ENCODE peak calls at places on chromosomes 12 and 14, in six cellular contexts. One of them, this sample, is unnamed.

GRCh38 chr12:3150820-3151590 is 73.8 kb downstream of the TSPAN9 start:
- DNase-seq in mesenchymal stem cell: peak; percentile 45
- DNase-seq in mesendoderm: peak; percentile 84
- DNase-seq in H9: peak; percentile 61
- DNase-seq in H1: no peak
- DNase-seq in IMR-90: peak; percentile 48
- DNase-seq in this sample: no peak

GRCh38 chr14:93132472-93133065 is 16.8 kb upstream of the ITPK1 start:
- DNase-seq in mesenchymal stem cell: peak; percentile 33
- DNase-seq in mesendoderm: peak; percentile 47
- DNase-seq in H1: no peak
- DNase-seq in IMR-90: peak; percentile 22
- DNase-seq in H9: peak; percentile 51
- DNase-seq in this sample: no peak

GRCh38 chr12:65229441-65229840 is 49.0 kb upstream of the MSRB3 start:
- DNase-seq in mesenchymal stem cell: peak; percentile 75
- DNase-seq in mesendoderm: no peak
- DNase-seq in H1: no peak
- DNase-seq in H9: no peak
- DNase-seq in IMR-90: peak; percentile 81
- DNase-seq in this sample: no peak

GRCh38 chr12:119964876-119965275 is 24.2 kb upstream of the BICDL1 start:
- DNase-seq in mesendoderm: no peak
- DNase-seq in mesenchymal stem cell: no peak
- DNase-seq in H1: no peak
- DNase-seq in IMR-90: no peak
- DNase-seq in H9: no peak
- DNase-seq in this sample: no peak

GRCh38 chr12:27015730-27016076 is 1.5 kb upstream of the TM7SF3 start:
- DNase-seq in H1: no peak
- DNase-seq in mesendoderm: peak; percentile 28
- DNase-seq in H9: no peak
- DNase-seq in IMR-90: peak; percentile 56
- DNase-seq in mesenchymal stem cell: peak; percentile 55
- DNase-seq in this sample: no peak

GRCh38 chr14:75141967-75142366 is 15.1 kb upstream of the NEK9 start:
- DNase-seq in mesendoderm: peak; percentile 62
- DNase-seq in mesenchymal stem cell: peak; percentile 65
- DNase-seq in H9: no peak
- DNase-seq in IMR-90: peak; percentile 56
- DNase-seq in H1: no peak
- DNase-seq in this sample: no peak

GRCh38 chr12:52837341-52837741 is 3.2 kb upstream of the KRT79 start:
- DNase-seq in H9: peak; percentile 28
- DNase-seq in mesendoderm: peak; percentile 18
- DNase-seq in H1: no peak
- DNase-seq in mesenchymal stem cell: peak; percentile 86
- DNase-seq in IMR-90: peak; percentile 91
- DNase-seq in this sample: no peak

GRCh38 chr12:128069359-128069997 is 197.5 kb upstream of the TMEM132C start:
- DNase-seq in H1: peak; percentile 65
- DNase-seq in mesenchymal stem cell: peak; percentile 45
- DNase-seq in IMR-90: peak; percentile 33
- DNase-seq in H9: peak; percentile 63
- DNase-seq in mesendoderm: peak; percentile 58
- DNase-seq in this sample: peak; percentile 50

GRCh38 chr12:96828169-96828789 is 78.8 kb upstream of the NEDD1 start:
- DNase-seq in H9: peak; percentile 49
- DNase-seq in H1: no peak
- DNase-seq in mesenchymal stem cell: no peak
- DNase-seq in mesendoderm: peak; percentile 47
- DNase-seq in IMR-90: no peak
- DNase-seq in this sample: no peak

GRCh38 chr12:26810330-26810729 is 22.7 kb downstream of the ITPR2 start:
- DNase-seq in mesendoderm: peak; percentile 66
- DNase-seq in IMR-90: peak; percentile 87
- DNase-seq in H9: peak; percentile 53
- DNase-seq in mesenchymal stem cell: peak; percentile 66
- DNase-seq in H1: no peak
- DNase-seq in this sample: no peak

GRCh38 chr12:70487440-70487839 is 121.3 kb downstream of the KCNMB4 start:
- DNase-seq in H9: no peak
- DNase-seq in IMR-90: no peak
- DNase-seq in H1: no peak
- DNase-seq in mesendoderm: no peak
- DNase-seq in mesenchymal stem cell: no peak
- DNase-seq in this sample: no peak

GRCh38 chr12:509494-509893 is 49.8 kb downstream of the B4GALNT3 start:
- DNase-seq in mesenchymal stem cell: peak; percentile 37
- DNase-seq in H1: no peak
- DNase-seq in mesendoderm: peak; percentile 79
- DNase-seq in IMR-90: peak; percentile 29
- DNase-seq in H9: no peak
- DNase-seq in this sample: no peak

GRCh38 chr14:54420478-54421116 is 20.6 kb downstream of the CNIH1 start:
- DNase-seq in H1: peak; percentile 59
- DNase-seq in mesenchymal stem cell: peak; percentile 72
- DNase-seq in H9: no peak
- DNase-seq in IMR-90: peak; percentile 58
- DNase-seq in mesendoderm: peak; percentile 80
- DNase-seq in this sample: no peak

GRCh38 chr14:61638595-61639391 is 56.5 kb upstream of the HIF1A start:
- DNase-seq in mesenchymal stem cell: no peak
- DNase-seq in IMR-90: peak; percentile 30
- DNase-seq in H1: no peak
- DNase-seq in H9: no peak
- DNase-seq in mesendoderm: no peak
- DNase-seq in this sample: no peak
- H3K9ac ChIP-seq in mesenchymal stem cell: no peak overlapping the region
- H3K9ac ChIP-seq in IMR-90: no peak overlapping the region
- H3K9ac ChIP-seq in H1: no peak overlapping the region
- H3K9ac ChIP-seq in H9: no peak overlapping the region
- H3K9ac ChIP-seq in mesendoderm: no peak overlapping the region
- H3K9ac ChIP-seq in this sample: no peak overlapping the region

DNA sequence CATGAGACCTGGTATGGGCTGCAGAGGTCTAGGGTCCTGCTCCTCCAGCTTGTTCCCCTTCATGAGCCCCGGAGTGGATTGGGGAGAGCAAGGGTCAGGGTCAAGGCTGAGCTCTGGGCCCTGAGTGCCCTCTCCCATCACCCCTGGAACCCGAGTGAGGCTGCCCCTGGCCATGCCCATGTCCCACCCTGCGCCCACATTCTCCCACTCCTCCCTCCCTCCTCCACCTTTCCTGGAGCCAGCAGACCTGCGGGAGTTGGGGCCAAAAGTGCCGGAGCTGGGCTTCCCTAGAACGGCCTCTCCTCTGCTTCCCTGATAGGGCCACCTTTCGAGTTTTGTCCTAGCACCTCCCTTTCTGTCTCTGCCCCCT is 597 bp downstream of the SCNN1A start:
- DNase-seq in mesenchymal stem cell: no peak
- DNase-seq in H9: no peak
- DNase-seq in IMR-90: no peak
- DNase-seq in H1: no peak
- DNase-seq in mesendoderm: no peak
- DNase-seq in this sample: no peak
- H3K4ac ChIP-seq in mesenchymal stem cell: peak overlapping the region; percentile 89
- H3K4ac ChIP-seq in H9: no peak overlapping the region
- H3K4ac ChIP-seq in IMR-90: peak overlapping the region; percentile 62
- H3K4ac ChIP-seq in H1: peak overlapping the region; percentile 88
- H3K4ac ChIP-seq in mesendoderm: no peak overlapping the region
- H3K4ac ChIP-seq in this sample: no peak overlapping the region

DNA sequence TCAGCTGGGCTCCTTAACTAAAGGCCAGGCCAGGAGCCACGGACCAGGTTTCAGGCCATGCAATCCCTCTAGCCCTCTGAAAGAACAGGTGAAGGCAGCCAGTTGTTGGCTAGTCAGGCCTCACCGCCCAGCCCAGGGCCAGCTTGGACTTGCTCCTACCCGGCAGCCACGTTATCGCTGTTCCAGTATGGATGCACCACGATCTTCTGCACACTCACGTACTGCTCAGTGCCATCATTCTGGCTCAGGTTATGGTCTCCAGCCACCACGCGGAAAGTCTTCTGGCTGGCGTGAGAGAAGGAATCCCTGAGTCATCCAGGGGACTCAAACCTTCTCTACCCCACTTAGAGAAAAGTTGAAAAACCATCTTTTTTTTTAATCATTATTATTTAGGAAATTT is 4.1 kb downstream of the CELA1 start:
- DNase-seq in IMR-90: no peak
- DNase-seq in H9: no peak
- DNase-seq in H1: no peak
- DNase-seq in mesendoderm: no peak
- DNase-seq in mesenchymal stem cell: no peak
- DNase-seq in this sample: no peak
- H2BK120ac ChIP-seq in IMR-90: no peak overlapping the region
- H2BK120ac ChIP-seq in H9: no peak overlapping the region
- H2BK120ac ChIP-seq in H1: no peak overlapping the region
- H2BK120ac ChIP-seq in mesendoderm: no peak overlapping the region
- H2BK120ac ChIP-seq in mesenchymal stem cell: no peak overlapping the region
- H2BK120ac ChIP-seq in this sample: no peak overlapping the region

DNA sequence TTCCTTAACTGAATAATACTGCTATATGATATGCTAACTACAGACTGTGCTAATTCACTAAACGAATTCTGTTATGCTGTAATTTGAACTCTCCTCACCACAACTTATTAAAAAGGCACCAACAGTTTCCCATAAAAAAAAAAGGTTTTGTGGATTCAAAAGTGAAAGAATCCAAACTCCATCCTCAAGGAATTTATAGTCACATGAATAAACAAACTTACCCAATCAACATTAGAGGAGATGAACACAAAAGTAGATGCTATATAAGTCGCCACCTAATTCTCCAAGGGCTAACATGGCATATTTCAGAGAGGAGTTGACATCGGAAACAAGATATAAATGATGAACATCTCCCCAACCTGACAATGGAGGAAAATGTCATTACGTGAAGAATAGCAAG is 265.4 kb upstream of the PRKD1 start:
- DNase-seq in H1: no peak
- DNase-seq in IMR-90: no peak
- DNase-seq in mesenchymal stem cell: no peak
- DNase-seq in mesendoderm: no peak
- DNase-seq in H9: no peak
- DNase-seq in this sample: no peak
- H3K9ac ChIP-seq in H1: no peak overlapping the region
- H3K9ac ChIP-seq in IMR-90: no peak overlapping the region
- H3K9ac ChIP-seq in mesenchymal stem cell: peak overlapping the region; percentile 85
- H3K9ac ChIP-seq in mesendoderm: no peak overlapping the region
- H3K9ac ChIP-seq in H9: no peak overlapping the region
- H3K9ac ChIP-seq in this sample: no peak overlapping the region

DNA sequence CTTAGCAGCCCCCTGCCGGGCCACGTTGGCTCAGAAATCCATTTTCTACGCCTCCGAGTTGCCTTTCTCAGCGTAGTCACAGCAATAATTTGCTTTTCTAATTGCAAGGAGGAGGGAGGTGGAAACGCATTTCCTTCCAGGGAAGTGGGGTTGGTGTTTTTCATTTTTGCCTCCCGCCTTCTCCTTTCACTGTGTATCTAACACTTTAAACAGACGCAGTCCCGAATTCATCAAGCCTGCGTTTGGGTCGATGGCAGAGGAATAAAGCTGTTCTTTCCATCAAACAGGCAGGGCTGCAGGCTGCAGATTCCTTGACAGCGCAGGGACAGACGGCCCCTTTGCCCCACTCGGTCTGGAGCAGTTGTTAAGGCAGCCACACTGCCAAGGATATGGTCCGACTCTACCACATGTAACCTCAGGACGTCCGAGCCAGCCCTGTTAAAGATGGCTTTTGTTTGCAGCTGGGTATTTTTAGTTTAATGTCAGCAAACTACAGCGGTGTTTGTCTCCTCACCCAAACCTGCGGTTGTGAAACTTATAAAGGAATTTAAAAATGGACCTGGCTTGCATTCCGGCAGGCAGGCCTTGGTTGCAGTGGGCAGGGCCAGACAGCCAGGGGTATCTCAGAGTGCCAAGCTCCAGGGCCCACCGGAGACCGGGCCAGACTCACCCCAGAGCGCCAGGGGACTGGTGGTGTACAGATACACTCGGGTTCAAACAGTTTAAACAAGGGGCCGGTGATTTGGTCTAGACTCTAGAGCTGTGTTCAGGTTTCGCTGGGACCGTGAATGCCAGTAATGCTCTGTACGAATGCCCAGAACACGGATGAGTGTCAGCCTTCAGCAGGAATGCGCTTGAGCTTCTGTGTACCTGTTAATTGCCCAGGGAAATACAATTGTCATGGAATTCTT is 2.2 kb downstream of the CHST11 start:
- DNase-seq in IMR-90: no peak
- DNase-seq in mesendoderm: peak; percentile 34
- DNase-seq in mesenchymal stem cell: peak; percentile 45
- DNase-seq in H1: peak; percentile 50
- DNase-seq in H9: no peak
- DNase-seq in this sample: no peak
- H3K4ac ChIP-seq in IMR-90: no peak overlapping the region
- H3K4ac ChIP-seq in mesendoderm: no peak overlapping the region
- H3K4ac ChIP-seq in mesenchymal stem cell: no peak overlapping the region
- H3K4ac ChIP-seq in H1: no peak overlapping the region
- H3K4ac ChIP-seq in H9: no peak overlapping the region
- H3K4ac ChIP-seq in this sample: no peak overlapping the region

DNA sequence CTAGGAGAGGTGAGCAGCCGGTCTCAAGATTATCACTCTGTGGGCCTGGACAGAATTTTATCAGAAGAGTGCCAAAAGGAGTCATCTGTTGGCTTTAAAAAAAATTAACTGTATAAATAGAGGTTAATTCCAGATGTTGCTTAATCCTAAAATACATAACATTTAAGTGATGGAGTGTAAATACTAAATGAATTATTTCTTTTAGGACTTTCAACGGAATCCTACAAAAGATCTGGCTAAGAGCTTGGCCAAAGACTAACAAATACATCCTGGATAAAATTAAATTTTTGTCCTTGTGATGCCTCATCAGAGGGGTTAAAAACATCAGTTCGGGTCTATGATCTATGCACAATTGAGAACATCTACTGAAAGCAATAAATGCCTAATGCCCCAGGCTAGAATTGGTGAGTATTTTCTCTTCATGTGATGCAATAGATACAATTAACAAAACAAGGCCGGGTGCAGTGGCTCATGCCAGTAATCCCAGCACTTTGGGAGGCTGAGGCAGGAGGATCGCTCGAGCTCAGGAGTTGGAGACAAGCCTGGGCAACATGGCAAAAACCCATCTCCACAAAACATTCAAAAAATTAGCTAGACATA is 49.8 kb upstream of the RAP1B start:
- DNase-seq in mesenchymal stem cell: no peak
- DNase-seq in H9: no peak
- DNase-seq in IMR-90: peak; percentile 27
- DNase-seq in mesendoderm: no peak
- DNase-seq in H1: no peak
- DNase-seq in this sample: no peak
- H2BK120ac ChIP-seq in mesenchymal stem cell: no peak overlapping the region
- H2BK120ac ChIP-seq in H9: no peak overlapping the region
- H2BK120ac ChIP-seq in IMR-90: peak overlapping the region; percentile 30
- H2BK120ac ChIP-seq in mesendoderm: no peak overlapping the region
- H2BK120ac ChIP-seq in H1: no peak overlapping the region
- H2BK120ac ChIP-seq in this sample: no peak overlapping the region

DNA sequence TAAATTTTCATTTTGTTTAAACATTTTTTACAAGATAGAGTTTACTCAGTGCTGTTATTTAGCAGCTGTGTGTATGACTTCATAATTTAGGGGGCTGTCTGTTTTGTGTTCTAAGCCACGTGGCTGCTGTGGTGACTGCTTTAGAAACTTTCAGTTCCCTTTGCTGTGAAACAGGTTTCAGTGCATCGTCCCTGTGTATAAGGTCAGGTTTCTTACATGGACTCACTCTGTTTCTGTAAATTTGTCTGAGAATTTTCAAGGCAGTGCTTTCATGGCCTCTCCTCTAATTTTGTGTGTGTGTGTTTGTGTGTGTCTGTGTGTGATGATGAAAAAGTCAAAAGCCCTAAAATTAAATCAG is 32.4 kb downstream of the BICD1 start:
- DNase-seq in IMR-90: peak; percentile 66
- DNase-seq in H9: no peak
- DNase-seq in mesendoderm: peak; percentile 52
- DNase-seq in H1: no peak
- DNase-seq in mesenchymal stem cell: peak; percentile 73
- DNase-seq in this sample: no peak
- H3K9ac ChIP-seq in IMR-90: no peak overlapping the region
- H3K9ac ChIP-seq in H9: peak overlapping the region; percentile 46
- H3K9ac ChIP-seq in mesendoderm: peak overlapping the region; percentile 58
- H3K9ac ChIP-seq in H1: peak overlapping the region; percentile 15
- H3K9ac ChIP-seq in mesenchymal stem cell: peak overlapping the region; percentile 85
- H3K9ac ChIP-seq in this sample: no peak overlapping the region

This sample was measured in neuronal stem cell.